ENCODE peak calls at places on chromosomes 6 and 20, in nine cellular contexts. Q is tibial nerve, J is stomach, D is OCI-LY7, A is HFF-Myc, K is Panc1, P is HepG2, O is cardiac muscle cell, L is K562. R is an unnamed sample.

GRCh38 chr6:159966339-159966738 is 2.5 kb upstream of the IGF2R start:
- DNase-seq in Q (no peak), D (no peak), J (no peak), L (peak), A (no peak), P (no peak), K (no peak), O (peak), R (no peak)

GRCh38 chr6:16292942-16293341 is 54.6 kb downstream of the GMPR start:
- DNase-seq in A (no peak), D (no peak), J (no peak), L (no peak), Q (no peak), O (no peak), P (no peak), K (no peak), R (peak)

GRCh38 chr20:56211051-56211450 is 37.5 kb upstream of the MC3R start:
- DNase-seq in D (no peak), A (no peak), L (no peak), K (no peak), J (no peak), O (no peak), Q (no peak), P (no peak), R (no peak)

GRCh38 chr6:133973109-133973971 is 20.3 kb downstream of the TBPL1 start:
- DNase-seq in J (no peak), A (no peak), L (peak), P (peak), D (peak), O (peak), Q (no peak), K (no peak), R (no peak)

GRCh38 chr6:107080036-107080435 is 35.3 kb downstream of the BEND3 start:
- DNase-seq in O (no peak), D (peak), Q (no peak), L (no peak), A (no peak), K (no peak), J (no peak), P (peak), R (no peak)

GRCh38 chr6:40779399-40779798 is 192.2 kb upstream of the LRFN2 start:
- DNase-seq in L (no peak), A (peak), O (no peak), P (no peak), J (no peak), K (no peak), Q (no peak), D (no peak), R (peak)

GRCh38 chr6:156687875-156688549 is 89.2 kb upstream of the ARID1B start:
- DNase-seq in J (peak), A (no peak), K (no peak), D (peak), L (peak), Q (no peak), P (no peak), O (peak), R (no peak)

GRCh38 chr20:56656632-56657031 is 27.5 kb downstream of the TFAP2C start:
- DNase-seq in J (no peak), L (no peak), A (no peak), K (no peak), Q (no peak), D (no peak), O (no peak), P (no peak), R (no peak)

GRCh38 chr6:52049252-52050050 is 38.0 kb downstream of the PKHD1 start:
- DNase-seq in L (peak), K (peak), P (peak), J (no peak), Q (no peak), O (peak), A (peak), D (peak), R (no peak)

GRCh38 chr6:137282253-137282652 is 63.1 kb upstream of the IFNGR1 start:
- DNase-seq in Q (no peak), J (no peak), P (no peak), A (no peak), O (no peak), L (no peak), D (no peak), K (no peak), R (no peak)

GRCh38 chr6:13272131-13273046 is 55.9 kb downstream of the TBC1D7 start:
- DNase-seq in A (no peak), D (peak), K (no peak), Q (peak), P (no peak), O (no peak), L (peak), J (peak), R (peak)

GRCh38 chr6:4091926-4092325 is 13.0 kb upstream of the FAM217A start:
- DNase-seq in K (no peak), P (no peak), D (no peak), Q (no peak), A (no peak), O (no peak), L (no peak), J (no peak), R (no peak)

GRCh38 chr20:10596726-10597125 is 77.1 kb downstream of the JAG1 start:
- DNase-seq in J (no peak), O (peak), Q (no peak), P (peak), D (no peak), A (no peak), L (no peak), K (no peak), R (no peak)

GRCh38 chr6:63923139-63923739 is 287.6 kb downstream of the PHF3 start:
- DNase-seq in J (no peak), A (peak), L (peak), O (peak), D (peak), K (no peak), P (peak), Q (no peak), R (no peak)

GRCh38 chr20:59835057-59835447 is 98.4 kb downstream of the SYCP2 start:
- DNase-seq in J (no peak), D (no peak), Q (no peak), A (no peak), L (no peak), O (peak), K (no peak), P (no peak), R (no peak)

GRCh38 chr20:46715292-46715756 is 5.9 kb downstream of the SLC2A10 start:
- DNase-seq in K (no peak), Q (peak), L (no peak), D (no peak), J (peak), P (no peak), A (peak), O (peak), R (peak)

GRCh38 chr6:122484760-122485159 is 13.2 kb upstream of the SERINC1 start:
- DNase-seq in P (no peak), J (no peak), A (no peak), K (no peak), O (no peak), D (peak), L (peak), Q (no peak), R (no peak)

GRCh38 chr20:32898721-32899120 is 40.0 kb downstream of the EFCAB8 start:
- DNase-seq in A (peak), L (no peak), J (no peak), K (no peak), Q (no peak), P (no peak), D (no peak), O (peak), R (no peak)

GRCh38 chr6:159193923-159194322 is 24.7 kb downstream of the FNDC1 start:
- DNase-seq in D (peak), O (peak), A (no peak), Q (no peak), K (no peak), P (no peak), L (no peak), J (no peak), R (no peak)

GRCh38 chr6:30541515-30542403 is 14.5 kb downstream of the GNL1 start:
- DNase-seq in J (peak), K (peak), Q (peak), O (peak), A (no peak), D (peak), L (peak), P (peak), R (no peak)

GRCh38 chr6:70210462-70210861 is 92.4 kb downstream of the COL9A1 start:
- DNase-seq in Q (no peak), J (no peak), A (no peak), K (no peak), D (peak), P (peak), O (peak), L (no peak), R (no peak)

GRCh38 chr6:90222724-90223198 is 73.9 kb downstream of the BACH2 start:
- DNase-seq in O (no peak), P (peak), D (no peak), K (no peak), L (peak), A (peak), Q (no peak), J (no peak), R (no peak)

GRCh38 chr20:52150440-52151258 is 40.9 kb downstream of the ZFP64 start:
- DNase-seq in O (peak), K (peak), P (peak), J (no peak), L (peak), D (peak), Q (no peak), A (peak), R (peak)

GRCh38 chr6:16698163-16698533 is 63.1 kb downstream of the ATXN1 start:
- DNase-seq in A (no peak), D (no peak), P (no peak), K (no peak), J (no peak), O (no peak), L (no peak), Q (no peak), R (no peak)

GRCh38 chr6:17470953-17471335 is 77.5 kb downstream of the CAP2 start:
- DNase-seq in O (peak), J (no peak), Q (no peak), A (no peak), K (no peak), D (no peak), L (no peak), P (no peak), R (no peak)

GRCh38 chr6:30828027-30828962 is 56.0 kb upstream of the DDR1 start:
- DNase-seq in O (peak), P (peak), D (peak), J (peak), A (peak), Q (peak), K (no peak), L (peak), R (no peak)

GRCh38 chr20:47468290-47469050 is 33.2 kb upstream of the NCOA3 start:
- DNase-seq in O (no peak), K (no peak), P (no peak), D (peak), A (no peak), L (peak), Q (no peak), J (peak), R (no peak)

GRCh38 chr6:56772737-56773184 is 130.1 kb upstream of the DST start:
- DNase-seq in A (no peak), O (peak), J (no peak), K (peak), P (no peak), L (no peak), D (no peak), Q (no peak), R (no peak)

GRCh38 chr20:23231561-23232218 is 118.9 kb upstream of the NXT1 start:
- DNase-seq in O (peak), P (peak), A (no peak), L (no peak), K (no peak), J (no peak), D (no peak), Q (no peak), R (no peak)

GRCh38 chr20:20410678-20411077 is 42.8 kb downstream of the INSM1 start:
- DNase-seq in L (peak), J (peak), K (no peak), D (no peak), O (peak), P (no peak), Q (no peak), A (no peak), R (no peak)

GRCh38 chr6:145209312-145209711 is 526.0 kb downstream of the EPM2A start:
- DNase-seq in D (no peak), P (no peak), Q (no peak), J (no peak), O (no peak), A (no peak), K (no peak), L (no peak), R (no peak)

GRCh38 chr6:56961151-56961550 is 6.2 kb downstream of the BEND6 start:
- DNase-seq in K (no peak), O (no peak), D (peak), A (no peak), L (no peak), P (no peak), Q (no peak), J (no peak), R (no peak)

GRCh38 chr6:3529232-3529631 is 72.4 kb upstream of the SLC22A23 start:
- DNase-seq in L (no peak), D (no peak), Q (no peak), O (no peak), J (no peak), P (no peak), A (no peak), K (no peak), R (no peak)

GRCh38 chr6:41599015-41599835 is 39.0 kb upstream of the MDFI start:
- DNase-seq in L (no peak), D (no peak), Q (no peak), J (peak), A (no peak), P (no peak), K (no peak), O (no peak), R (no peak)

GRCh38 chr6:44676826-44677433 is 289.4 kb downstream of the CDC5L start:
- DNase-seq in K (no peak), J (no peak), L (no peak), O (peak), A (no peak), D (no peak), P (no peak), Q (no peak), R (no peak)

GRCh38 chr6:7672066-7673062 is 53.5 kb upstream of the BMP6 start:
- DNase-seq in A (no peak), Q (no peak), L (no peak), D (no peak), O (peak), K (no peak), P (no peak), J (no peak), R (no peak)

GRCh38 chr6:7674291-7674690 is 51.6 kb upstream of the BMP6 start:
- DNase-seq in D (no peak), O (peak), Q (no peak), P (no peak), L (no peak), A (no peak), K (no peak), J (no peak), R (no peak)

GRCh38 chr6:7671076-7671475 is 54.8 kb upstream of the BMP6 start:
- DNase-seq in J (no peak), D (no peak), K (no peak), P (no peak), L (no peak), A (no peak), O (peak), Q (no peak), R (no peak)

GRCh38 chr6:7671581-7671980 is 54.3 kb upstream of the BMP6 start:
- DNase-seq in L (no peak), D (no peak), K (no peak), O (peak), Q (no peak), A (no peak), J (no peak), P (no peak), R (no peak)

DNA sequence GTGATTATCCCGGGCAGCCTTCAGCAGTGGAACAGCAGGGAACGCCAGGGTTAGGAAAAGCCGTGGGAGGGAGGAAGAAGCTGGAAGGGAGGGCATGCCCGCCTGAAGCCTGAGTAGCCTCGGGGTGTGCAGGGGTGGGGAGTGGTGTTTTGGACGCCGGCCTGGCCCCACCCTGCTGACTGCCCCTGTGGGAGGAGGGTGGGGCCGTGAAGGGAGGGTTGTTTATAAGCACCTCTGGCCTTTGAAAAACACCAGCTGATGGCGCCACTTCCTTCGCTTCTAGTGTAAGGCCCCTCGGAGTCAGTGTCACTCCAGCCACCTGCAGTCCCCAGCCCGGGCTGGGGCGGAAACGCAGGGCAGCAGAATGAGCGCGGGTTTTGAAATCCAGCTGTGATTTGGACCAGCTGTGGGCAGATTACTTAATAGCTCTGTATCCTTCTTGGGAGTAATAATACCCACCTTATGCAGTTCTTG is 52.8 kb upstream of the BMP6 start:
- DNase-seq in A (peak), J (peak), K (no peak), Q (peak), L (peak), D (no peak), P (no peak), O (peak), R (no peak)
- H3K4me3 ChIP-seq in A (no peak), J (peak), K (no peak), Q (peak), L (no peak), D (no peak), P (no peak), O (no peak), R (peak)

DNA sequence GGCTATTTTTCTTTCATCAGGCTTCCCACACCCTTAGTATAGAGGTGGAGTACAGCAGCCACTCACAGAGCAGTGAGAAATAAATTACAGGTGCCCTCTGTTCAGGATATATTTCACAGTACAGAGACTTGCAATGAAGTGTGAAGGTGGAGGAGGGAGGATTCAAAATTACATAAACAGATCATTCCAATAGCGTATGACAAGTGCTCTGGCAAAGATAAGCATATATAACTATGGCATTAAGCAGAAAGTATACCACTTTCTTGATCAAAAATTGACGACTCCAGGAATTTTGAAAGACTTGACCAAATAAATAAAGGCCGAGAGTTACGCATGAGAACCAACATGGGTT is 108.7 kb downstream of the GPX5 start:
- DNase-seq in D (no peak), J (no peak), P (no peak), L (no peak), A (no peak), Q (no peak), K (no peak), O (no peak), R (no peak)
- H3K4me3 ChIP-seq in D (no peak), J (no peak), P (peak), L (no peak), A (peak), Q (no peak), K (peak), O (peak), R (peak)

GRCh38 chr6:142942238-142942637 is 2.7 kb downstream of the HIVEP2 start:
- DNase-seq in O (no peak), P (no peak), K (no peak), Q (no peak), D (no peak), J (no peak), A (no peak), L (no peak), R (no peak)
- H3K4me3 ChIP-seq in O (no peak), P (no peak), K (no peak), Q (no peak), D (peak), J (no peak), A (no peak), L (no peak), R (no peak)

GRCh38 chr6:37943436-37944058 is 124.0 kb downstream of the ZFAND3 start:
- DNase-seq in P (no peak), L (no peak), J (no peak), Q (no peak), O (no peak), A (no peak), K (no peak), D (no peak), R (no peak)
- H3K4me3 ChIP-seq in P (no peak), L (no peak), J (no peak), Q (no peak), O (no peak), A (no peak), K (no peak), D (no peak), R (no peak)

GRCh38 chr6:142303191-142303564 is 1.4 kb downstream of the ADGRG6 start:
- DNase-seq in J (no peak), P (peak), O (no peak), K (no peak), D (no peak), Q (no peak), L (no peak), A (no peak), R (no peak)

GRCh38 chr6:142301421-142302391 is at the start of gene ADGRG6:
- DNase-seq in L (peak), Q (no peak), K (no peak), D (no peak), J (peak), O (peak), P (peak), A (no peak), R (no peak)

GRCh38 chr6:142304241-142304640 is 2.4 kb downstream of the ADGRG6 start:
- DNase-seq in D (no peak), A (no peak), L (no peak), O (no peak), Q (no peak), P (peak), K (no peak), J (no peak), R (no peak)

GRCh38 chr6:142300758-142301251 is 1.0 kb upstream of the ADGRG6 start:
- DNase-seq in Q (no peak), P (peak), K (no peak), D (no peak), A (no peak), O (peak), L (no peak), J (peak), R (no peak)

GRCh38 chr6:142302427-142303190 is 802 bp downstream of the ADGRG6 start:
- DNase-seq in Q (no peak), L (no peak), O (no peak), J (no peak), A (no peak), K (no peak), D (no peak), P (peak), R (no peak)
- H3K4me3 ChIP-seq in Q (peak), L (no peak), O (peak), J (peak), A (peak), K (peak), D (no peak), P (peak), R (peak)

GRCh38 chr6:166861961-166862286 is 94.4 kb downstream of the RNASET2 start:
- DNase-seq in O (no peak), A (no peak), K (no peak), J (no peak), P (no peak), L (no peak), Q (no peak), D (no peak), R (no peak)
- H3K4me3 ChIP-seq in O (peak), A (peak), K (peak), J (peak), P (peak), L (no peak), Q (peak), D (no peak), R (peak)

GRCh38 chr6:152404936-152405595 is 232.1 kb downstream of the SYNE1 start:
- DNase-seq in D (no peak), K (no peak), J (no peak), L (no peak), P (no peak), O (no peak), A (no peak), Q (no peak), R (no peak)

GRCh38 chr6:152401978-152402377 is 235.2 kb downstream of the SYNE1 start:
- DNase-seq in Q (no peak), O (no peak), D (no peak), P (no peak), J (no peak), K (no peak), L (no peak), A (no peak), R (peak)

GRCh38 chr6:152399409-152399808 is 237.8 kb downstream of the SYNE1 start:
- DNase-seq in K (no peak), J (no peak), O (no peak), A (no peak), Q (no peak), D (no peak), P (no peak), L (no peak), R (no peak)

GRCh38 chr6:152398993-152399392 is 238.2 kb downstream of the SYNE1 start:
- DNase-seq in K (no peak), Q (no peak), D (no peak), J (no peak), A (no peak), P (no peak), L (no peak), O (no peak), R (no peak)

DNA sequence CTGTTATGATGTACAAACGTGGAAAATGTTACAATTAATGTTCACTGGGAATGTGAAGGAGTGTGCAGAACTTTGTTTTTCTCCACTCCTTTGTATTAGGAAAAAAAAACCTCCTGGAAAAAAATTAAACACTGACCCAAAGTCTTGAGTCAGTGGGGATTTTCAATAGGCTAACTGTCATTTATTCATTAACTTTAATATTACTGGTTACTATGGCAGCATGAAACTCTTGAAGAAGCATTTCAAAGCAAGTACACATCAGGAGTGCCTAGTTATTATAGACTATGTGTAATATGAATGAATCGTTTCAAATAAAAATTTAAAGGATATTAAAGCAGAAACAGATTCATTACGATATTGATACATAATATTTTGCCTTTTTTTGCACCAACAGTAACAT is 232.7 kb downstream of the SYNE1 start:
- DNase-seq in A (no peak), P (no peak), O (no peak), J (no peak), L (no peak), D (no peak), K (no peak), Q (no peak), R (peak)
- H3K4me3 ChIP-seq in A (no peak), P (no peak), O (no peak), J (no peak), L (no peak), D (no peak), K (no peak), Q (no peak), R (peak)

R was measured in epithelial cell of proximal tubule.